ENCODE peak calls at places on chromosomes 6 and 20, in six cellular contexts. O is activated naive CD4-positive, alpha-beta T cell; N is type B pancreatic cell; H is fibroblast of mammary gland; E is left ventricle myocardium superior; V is neural progenitor cell. M is an unnamed sample.

GRCh38 chr20:23126281-23127061 is 40.3 kb upstream of the CD93 start:
- DNase-seq in O (no peak), N (no peak), H (no peak), E (no peak), V (no peak), M (no peak)

GRCh38 chr6:107344981-107345380 is 114.4 kb downstream of the PDSS2 start:
- DNase-seq in O (no peak), N (no peak), H (no peak), E (no peak), V (no peak), M (no peak)

GRCh38 chr6:47700051-47700450 is 1.7 kb downstream of the ADGRF4 start:
- DNase-seq in O (no peak), N (no peak), H (peak), E (no peak), V (no peak), M (peak)

GRCh38 chr20:4929686-4930397 is 71.5 kb downstream of the SLC23A2 start:
- DNase-seq in O (no peak), N (no peak), H (peak), E (no peak), V (no peak), M (peak)

GRCh38 chr6:157143171-157143884 is 180.0 kb downstream of the TMEM242 start:
- DNase-seq in O (no peak), N (no peak), H (peak), E (peak), V (peak), M (peak)

GRCh38 chr20:36112112-36112511 is 42.4 kb upstream of the EPB41L1 start:
- DNase-seq in O (no peak), N (no peak), H (no peak), E (no peak), V (no peak), M (no peak)

GRCh38 chr6:113854531-113855499 is 2.3 kb upstream of the MARCKS start:
- DNase-seq in O (no peak), N (peak), H (peak), E (peak), V (peak), M (peak)

GRCh38 chr6:138659998-138660397 is 113.6 kb upstream of the CCDC28A start:
- DNase-seq in O (no peak), N (no peak), H (no peak), E (no peak), V (no peak), M (no peak)

GRCh38 chr6:152401978-152402377 is 235.2 kb downstream of the SYNE1 start:
- DNase-seq in O (no peak), N (no peak), H (no peak), E (no peak), V (no peak), M (peak)

GRCh38 chr6:138454976-138455706 is 44.2 kb downstream of the NHSL1 start:
- DNase-seq in O (no peak), N (no peak), H (peak), E (peak), V (no peak), M (peak)

GRCh38 chr6:163901681-163902080 is 487.2 kb downstream of the QKI start:
- DNase-seq in O (no peak), N (no peak), H (no peak), E (no peak), V (no peak), M (no peak)

GRCh38 chr20:18738055-18738454 is 75.5 kb upstream of the SCP2D1 start:
- DNase-seq in O (no peak), N (no peak), H (peak), E (no peak), V (no peak), M (peak)

GRCh38 chr6:42200035-42200434 is 5.3 kb upstream of the GUCA1B start:
- DNase-seq in O (no peak), N (no peak), H (peak), E (no peak), V (no peak), M (peak)

GRCh38 chr20:36519944-36520343 is 21.4 kb upstream of the MYL9 start:
- DNase-seq in O (no peak), N (no peak), H (no peak), E (no peak), V (no peak), M (no peak)